ENCODE peak calls at places on chromosomes 4 and X, in six cellular contexts. F, Z, V, J, N and K are unnamed samples.

GRCh38 chr4:126748736-126749135 is 884.0 kb upstream of the INTU start:
- DNase-seq in V (no peak), Z (no peak), N (no peak), F (no peak), J (no peak), K (no peak)

GRCh38 chr4:8355864-8356565 is 84.5 kb downstream of the ACOX3 start:
- DNase-seq in V (no peak), F (no peak), J (no peak), Z (no peak), N (no peak), K (no peak)

GRCh38 chr4:139556735-139557505 is 901 bp upstream of the SETD7 start:
- DNase-seq in J (no peak), Z (no peak), N (no peak), V (no peak), F (peak; percentile 69), K (no peak)

GRCh38 chr4:95129036-95129435 is 371.3 kb downstream of the BMPR1B start:
- DNase-seq in F (no peak), V (no peak), N (no peak), J (no peak), Z (no peak), K (no peak)

GRCh38 chrX:40168183-40169015 is 70.6 kb upstream of the BCOR start:
- DNase-seq in F (no peak), N (no peak), Z (no peak), J (no peak), V (no peak), K (no peak)

GRCh38 chrX:103776586-103776985 is at the start of gene PLP1:
- DNase-seq in F (no peak), Z (no peak), J (no peak), N (no peak), V (no peak), K (no peak)

GRCh38 chr4:103887191-103887590 is 167.4 kb upstream of the TACR3 start:
- DNase-seq in F (no peak), J (no peak), Z (no peak), N (no peak), V (no peak), K (no peak)

GRCh38 chr4:128590773-128591172 is 218.7 kb upstream of the JADE1 start:
- DNase-seq in J (no peak), N (no peak), F (no peak), Z (no peak), V (no peak), K (no peak)

GRCh38 chr4:69092190-69092589 is 4.1 kb upstream of the UGT2B7 start:
- DNase-seq in F (no peak), J (no peak), V (no peak), N (no peak), Z (no peak), K (no peak)

GRCh38 chr4:89913623-89914022 is 19.0 kb downstream of the MMRN1 start:
- DNase-seq in V (no peak), F (no peak), N (no peak), J (no peak), Z (no peak), K (no peak)
- H3K27ac ChIP-seq in V (no peak overlapping the region), F (no peak overlapping the region), N (no peak overlapping the region), J (no peak overlapping the region), Z (no peak overlapping the region), K (no peak overlapping the region)

GRCh38 chr4:2788101-2788500 is 4.8 kb upstream of the SH3BP2 start:
- DNase-seq in N (no peak), J (no peak), F (no peak), Z (no peak), V (no peak), K (no peak)

GRCh38 chr4:2786794-2787229 is 6.1 kb upstream of the SH3BP2 start:
- DNase-seq in Z (no peak), F (peak; percentile 14), N (no peak), J (no peak), V (no peak), K (no peak)

GRCh38 chr4:2786152-2786671 is 6.7 kb upstream of the SH3BP2 start:
- DNase-seq in J (peak; percentile 38), V (no peak), F (no peak), Z (no peak), N (no peak), K (no peak)

GRCh38 chr4:2788532-2789103 is 4.3 kb upstream of the SH3BP2 start:
- DNase-seq in F (peak; percentile 89), Z (no peak), N (no peak), V (peak; percentile 44), J (no peak), K (no peak)

GRCh38 chr4:2787230-2788100 is 5.4 kb upstream of the SH3BP2 start:
- DNase-seq in V (no peak), Z (no peak), F (peak; percentile 33), N (no peak), J (peak; percentile 88), K (no peak)
- TF ChIP-seq REST in V (no peak), Z (no peak), F (no peak), N (no peak), J (no peak), K (no peak)

DNA sequence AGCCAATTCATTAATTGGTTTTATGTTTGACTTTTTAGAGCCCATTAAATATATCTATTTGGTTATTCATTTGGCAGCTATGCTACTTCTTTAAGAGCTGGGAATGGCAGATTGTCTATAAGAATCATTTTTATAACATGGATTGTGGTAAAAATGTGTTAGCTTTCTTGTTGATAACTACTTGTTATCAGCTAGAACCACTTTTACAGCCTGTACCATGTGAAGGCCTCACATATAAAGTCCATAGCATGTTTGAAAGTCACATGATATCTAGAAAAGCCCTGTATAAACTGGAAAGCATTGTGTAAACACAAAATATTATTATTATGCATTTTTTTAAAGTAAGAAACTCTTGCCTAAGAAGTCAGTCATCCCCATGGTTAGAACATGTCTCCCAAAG is 110.9 kb upstream of the BMP2K start:
- DNase-seq in Z (no peak), V (peak; percentile 29), N (no peak), F (no peak), J (no peak), K (no peak)
- TF ChIP-seq SIN3A in Z (no peak), V (no peak), N (no peak), F (no peak), J (no peak), K (no peak)

GRCh38 chr4:15653430-15653829 is 1.7 kb downstream of the FBXL5 start:
- DNase-seq in V (no peak), F (no peak), J (no peak), Z (no peak), N (no peak), K (no peak)
- H3K27ac ChIP-seq in V (peak overlapping the region; percentile 81), F (peak overlapping the region; percentile 91), J (peak overlapping the region; percentile 95), Z (peak overlapping the region; percentile 85), N (no peak overlapping the region), K (peak overlapping the region; percentile 90)

GRCh38 chr4:84821064-84821463 is 145.4 kb downstream of the WDFY3 start:
- DNase-seq in N (no peak), J (no peak), V (no peak), F (no peak), Z (no peak), K (no peak)

GRCh38 chr4:84825701-84826100 is 140.8 kb downstream of the WDFY3 start:
- DNase-seq in Z (no peak), V (no peak), J (no peak), F (no peak), N (no peak), K (no peak)

DNA sequence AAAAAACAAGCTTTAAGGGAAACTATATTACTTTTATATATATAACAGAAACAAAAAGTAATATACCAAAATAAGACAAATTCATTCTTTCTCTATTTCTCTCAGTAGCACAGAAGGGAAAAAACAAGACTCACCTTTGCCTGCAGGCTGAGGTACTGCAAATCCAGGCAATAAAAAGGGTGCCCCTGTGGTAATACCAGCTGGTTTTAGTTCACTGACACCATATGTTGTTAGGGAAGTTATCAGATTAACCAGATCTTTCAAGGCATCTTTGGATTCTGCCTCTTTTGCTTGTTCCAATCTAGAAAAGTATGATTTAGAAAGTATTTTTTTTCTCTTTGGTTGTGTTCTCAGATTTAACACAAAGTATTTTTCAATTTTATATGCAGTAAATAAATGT is 139.8 kb downstream of the WDFY3 start:
- DNase-seq in Z (no peak), N (no peak), F (peak; percentile 17), V (no peak), J (no peak), K (no peak)
- TF ChIP-seq REST in Z (no peak), N (no peak), F (no peak), V (no peak), J (no peak), K (no peak)

DNA sequence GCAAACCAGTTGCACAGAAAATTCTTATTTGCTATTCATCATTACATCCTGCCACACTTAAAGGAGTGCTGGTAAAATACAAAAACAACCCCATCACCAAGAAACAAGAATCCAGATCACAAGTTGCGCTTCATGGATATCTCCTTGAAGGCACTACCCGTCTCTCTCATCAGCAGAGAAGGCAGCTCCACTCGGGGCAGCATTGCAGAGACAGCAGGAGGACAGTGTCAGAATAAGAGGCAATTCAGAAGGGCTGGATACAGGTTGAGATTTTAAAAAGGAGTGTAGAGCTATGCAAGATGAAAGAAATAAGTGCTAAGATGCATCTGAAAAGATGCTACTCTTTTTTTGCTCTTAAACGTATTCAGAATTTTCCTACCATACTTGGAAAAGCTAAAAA is 71.4 kb downstream of the LDB2 start:
- DNase-seq in V (no peak), F (no peak), N (no peak), J (no peak), Z (no peak), K (no peak)
- TF ChIP-seq SIN3A in V (no peak), F (no peak), N (no peak), J (no peak), Z (no peak), K (no peak)

DNA sequence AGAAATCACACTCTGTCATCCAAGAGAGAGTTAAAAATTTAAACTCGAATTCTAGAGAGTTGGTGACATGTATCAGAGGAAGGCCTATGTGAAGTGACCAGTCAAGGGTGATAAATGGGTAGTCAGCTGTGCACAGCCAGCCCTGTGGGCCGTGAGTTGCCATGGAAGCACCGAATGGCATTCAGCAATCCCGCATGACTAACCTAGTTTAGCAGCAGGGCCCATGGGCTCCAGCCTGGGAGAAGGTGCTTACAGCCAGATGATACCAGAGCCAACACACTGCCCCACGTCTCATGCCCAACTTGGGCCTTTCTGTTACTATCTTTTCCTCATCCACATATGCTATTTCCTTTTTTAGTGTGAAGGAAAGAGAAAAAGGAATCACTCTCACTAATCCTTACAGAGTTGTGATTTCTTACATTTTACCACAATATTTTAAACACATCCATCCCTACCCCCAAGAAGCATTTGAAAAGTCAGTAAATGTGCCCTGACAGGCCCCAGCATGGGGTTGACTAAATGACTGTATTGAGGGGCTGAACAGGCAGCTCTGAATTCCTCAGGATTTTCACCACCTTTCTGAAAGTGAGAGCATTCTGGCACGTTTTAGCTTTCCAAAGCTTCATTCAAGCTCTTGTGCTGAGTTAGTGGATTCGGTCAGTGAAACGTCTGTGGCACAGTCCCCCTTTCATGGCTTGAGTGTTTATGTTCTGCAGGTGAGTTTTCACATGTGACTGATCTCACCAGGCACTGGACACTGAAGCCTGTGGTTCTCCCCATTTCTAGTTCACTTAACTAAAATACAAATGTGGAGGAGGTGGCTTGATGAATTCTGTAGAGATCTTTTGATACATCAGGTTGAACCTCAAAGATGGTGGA is 104.3 kb downstream of the AFF1 start:
- DNase-seq in F (peak; percentile 59), N (no peak), J (no peak), Z (no peak), V (no peak), K (no peak)
- H3K27ac ChIP-seq in F (peak overlapping the region; percentile 86), N (no peak overlapping the region), J (peak overlapping the region; percentile 3), Z (no peak overlapping the region), V (no peak overlapping the region), K (no peak overlapping the region)

DNA sequence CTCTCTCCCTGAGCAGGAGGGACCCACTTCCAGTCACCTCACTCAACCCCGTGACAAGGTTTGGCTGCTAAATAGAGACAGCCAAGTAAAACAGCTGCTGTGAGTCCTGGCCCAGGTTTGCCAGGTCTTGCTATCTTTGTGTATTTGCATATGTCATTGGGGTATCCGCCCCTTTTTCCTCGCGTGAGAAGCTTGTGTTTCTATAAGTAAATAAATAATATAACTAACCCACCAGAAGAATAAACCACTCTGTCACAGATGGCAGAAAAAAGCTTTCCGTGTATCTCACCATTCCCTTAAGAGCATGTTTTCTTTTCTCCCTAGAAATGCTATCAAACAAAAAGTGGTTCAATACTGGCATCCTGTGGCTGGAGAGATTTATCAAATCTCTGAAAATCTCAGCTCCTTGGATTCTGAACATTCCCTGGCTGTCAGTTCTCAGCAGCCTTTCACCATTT is 66.8 kb downstream of the SLC7A11 start:
- DNase-seq in J (no peak), F (no peak), N (no peak), Z (no peak), V (no peak), K (no peak)
- TF ChIP-seq REST in J (no peak), F (no peak), N (no peak), Z (no peak), V (no peak), K (no peak)